ENCODE peak calls at places on chromosomes 4 and X, in seven cellular contexts. A, P, X, I, H, U and L are unnamed samples.

GRCh38 chr4:54657194-54657555 is 582 bp upstream of the KIT start:
- DNase-seq in A (no peak), P (no peak), X (peak), I (no peak), H (no peak), U (peak), L (no peak)

GRCh38 chr4:56301181-56302076 is 85.9 kb downstream of the AASDH start:
- DNase-seq in A (peak), P (peak), X (peak), I (peak), H (peak), U (peak), L (peak)

GRCh38 chr4:22897520-22898108 is 204.9 kb downstream of the GBA3 start:
- DNase-seq in A (peak), P (no peak), X (peak), I (peak), H (no peak), U (peak), L (peak)

GRCh38 chr4:67198757-67199156 is 346.5 kb downstream of the CENPC start:
- DNase-seq in A (peak), P (no peak), X (peak), I (no peak), H (no peak), U (no peak), L (no peak)

GRCh38 chr4:20237894-20238537 is 13.7 kb upstream of the SLIT2 start:
- DNase-seq in A (no peak), P (no peak), X (no peak), I (no peak), H (no peak), U (no peak), L (no peak)

GRCh38 chr4:28788929-28789490 is 1928.4 kb downstream of the STIM2 start:
- DNase-seq in A (no peak), P (no peak), X (no peak), I (no peak), H (no peak), U (no peak), L (no peak)

GRCh38 chrX:11100281-11101035 is 10.7 kb upstream of the HCCS start:
- DNase-seq in A (peak), P (no peak), X (no peak), I (no peak), H (peak), U (peak), L (peak)

GRCh38 chr4:139509727-139510410 is 46.1 kb downstream of the SETD7 start:
- DNase-seq in A (no peak), P (no peak), X (no peak), I (no peak), H (no peak), U (no peak), L (no peak)

GRCh38 chr4:167185465-167185864 is 48.8 kb downstream of the SPOCK3 start:
- DNase-seq in A (no peak), P (no peak), X (no peak), I (no peak), H (no peak), U (no peak), L (no peak)

GRCh38 chrX:86946569-86946968 is 571.0 kb upstream of the KLHL4 start:
- DNase-seq in A (no peak), P (no peak), X (peak), I (no peak), H (peak), U (peak), L (peak)

GRCh38 chrX:101617211-101618191 is at the start of gene ARMCX6:
- DNase-seq in A (peak), P (no peak), X (peak), I (peak), H (peak), U (peak), L (peak)

GRCh38 chrX:132092439-132093065 is 35.3 kb downstream of the FRMD7 start:
- DNase-seq in A (peak), P (no peak), X (peak), I (peak), H (peak), U (peak), L (peak)

GRCh38 chrX:20066968-20067708 is 49.6 kb downstream of the MAP7D2 start:
- DNase-seq in A (peak), P (no peak), X (peak), I (no peak), H (peak), U (no peak), L (no peak)

GRCh38 chr4:56861365-56861764 is 39.9 kb upstream of the SPINK2 start:
- DNase-seq in A (peak), P (no peak), X (no peak), I (no peak), H (no peak), U (no peak), L (no peak)

GRCh38 chr4:88775026-88775425 is 77.4 kb upstream of the NAP1L5 start:
- DNase-seq in A (peak), P (no peak), X (no peak), I (no peak), H (no peak), U (no peak), L (no peak)